ENCODE peak calls at places on chromosomes 4 and X, in nine cellular contexts. T, L, P, N, M, U, X, Q and I are unnamed samples.

GRCh38 chrX:5898463-5898862 is 330.2 kb downstream of the NLGN4X start:
- DNase-seq in T (no peak), L (no peak), P (no peak), N (no peak), M (no peak), U (no peak), X (no peak), Q (no peak), I (no peak)

GRCh38 chrX:117851025-117851424 is 265.6 kb downstream of the KLHL13 start:
- DNase-seq in T (no peak), L (no peak), P (no peak), N (no peak), M (no peak), U (no peak), X (no peak), Q (no peak), I (no peak)

GRCh38 chr4:123786955-123787354 is 390.4 kb downstream of the SPRY1 start:
- DNase-seq in T (no peak), L (no peak), P (no peak), N (no peak), M (peak), U (no peak), X (no peak), Q (no peak), I (no peak)

GRCh38 chr4:3759236-3759635 is 6.9 kb upstream of the ADRA2C start:
- DNase-seq in T (no peak), L (no peak), P (no peak), N (no peak), M (no peak), U (no peak), X (no peak), Q (no peak), I (no peak)

GRCh38 chr4:113566015-113566795 is 195.3 kb downstream of the CAMK2D start:
- DNase-seq in T (no peak), L (no peak), P (no peak), N (no peak), M (no peak), U (no peak), X (no peak), Q (no peak), I (no peak)

GRCh38 chr4:55509272-55509671 is 37.4 kb downstream of the CLOCK start:
- DNase-seq in T (no peak), L (no peak), P (no peak), N (no peak), M (no peak), U (no peak), X (no peak), Q (no peak), I (no peak)

GRCh38 chr4:48360285-48360965 is 19.1 kb downstream of the SLAIN2 start:
- DNase-seq in T (no peak), L (no peak), P (no peak), N (peak), M (peak), U (no peak), X (no peak), Q (no peak), I (no peak)

GRCh38 chr4:18882468-18882867 is 860.9 kb upstream of the LCORL start:
- DNase-seq in T (no peak), L (no peak), P (no peak), N (peak), M (peak), U (no peak), X (no peak), Q (no peak), I (no peak)

GRCh38 chrX:116009871-116010710 is 160.5 kb upstream of the AGTR2 start:
- DNase-seq in T (no peak), L (peak), P (no peak), N (no peak), M (no peak), U (no peak), X (peak), Q (no peak), I (no peak)

GRCh38 chr4:158835456-158836369 is 66.9 kb downstream of the FNIP2 start:
- DNase-seq in T (no peak), L (no peak), P (peak), N (no peak), M (no peak), U (no peak), X (no peak), Q (no peak), I (no peak)

GRCh38 chrX:136850441-136851175 is 29.9 kb downstream of the RBMX start:
- DNase-seq in T (no peak), L (no peak), P (peak), N (no peak), M (peak), U (no peak), X (no peak), Q (no peak), I (no peak)

DNA sequence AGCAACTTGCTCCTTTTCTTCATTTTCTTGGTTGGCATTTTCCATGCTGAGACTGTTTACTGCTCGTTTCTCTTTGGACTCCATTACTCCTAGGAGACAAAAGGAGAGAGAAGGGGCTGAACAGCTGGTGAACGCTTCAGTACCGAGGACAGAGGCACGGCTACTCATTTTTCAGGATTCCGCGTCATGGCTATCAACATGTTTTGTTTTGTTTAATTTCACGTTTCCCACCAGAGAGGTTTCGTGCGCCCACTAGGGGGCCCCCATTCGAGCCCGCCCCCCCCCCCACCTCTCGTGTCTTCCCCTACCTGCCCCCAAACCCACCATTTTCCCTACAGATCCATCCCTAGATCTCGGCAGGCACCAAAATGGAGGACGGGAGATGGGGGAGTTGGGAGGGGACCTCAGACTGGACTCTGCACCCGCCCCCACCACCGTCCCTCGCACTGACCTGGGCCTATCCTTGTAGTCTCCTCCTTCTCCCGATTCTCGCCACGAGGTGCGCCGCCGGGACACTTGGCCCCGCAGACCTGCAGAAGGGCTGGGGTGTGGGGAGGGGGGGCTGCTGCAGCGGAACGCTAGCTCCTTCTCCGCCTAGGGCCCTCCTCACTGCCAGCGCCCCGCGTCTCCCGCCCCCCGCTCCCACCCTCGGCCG is 653 bp downstream of the BEX1 start:
- DNase-seq in T (peak), L (peak), P (no peak), N (peak), M (peak), U (peak), X (no peak), Q (no peak), I (no peak)
- TF ChIP-seq CTCF in T (no peak), L (peak), P (no peak), N (no peak), M (no peak), U (no peak), X (no peak), Q (no peak), I (no peak)

DNA sequence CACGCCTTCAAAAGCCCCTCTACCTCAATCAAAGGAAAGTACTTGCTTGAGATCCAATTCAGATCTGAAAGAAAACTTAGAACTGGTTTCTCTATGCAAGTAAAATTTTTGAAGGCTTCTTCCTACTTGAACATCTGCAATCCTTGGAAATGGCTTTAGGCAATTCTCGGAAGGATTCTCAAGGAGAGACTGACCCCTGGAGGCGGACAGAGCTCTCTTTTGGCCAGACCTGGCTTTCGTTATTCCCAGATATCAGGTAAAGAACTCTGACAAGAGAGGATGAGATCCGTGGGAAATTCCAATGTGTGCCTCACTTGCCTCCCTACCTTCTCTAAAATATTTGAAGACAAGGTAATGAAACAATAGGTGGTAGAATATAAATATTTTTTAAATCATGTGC is 670.3 kb upstream of the FAM241A start:
- DNase-seq in T (no peak), L (peak), P (no peak), N (no peak), M (peak), U (peak), X (no peak), Q (no peak), I (no peak)
- TF ChIP-seq CTCF in T (no peak), L (peak), P (no peak), N (no peak), M (peak), U (peak), X (peak), Q (peak), I (no peak)

GRCh38 chrX:131762802-131763234 is 218.9 kb downstream of the OR13H1 start:
- DNase-seq in T (no peak), L (no peak), P (no peak), N (no peak), M (no peak), U (peak), X (no peak), Q (no peak), I (no peak)
- TF ChIP-seq CTCF in T (no peak), L (peak), P (peak), N (no peak), M (no peak), U (peak), X (no peak), Q (peak), I (no peak)

GRCh38 chr4:8727546-8728510 is 135.3 kb downstream of the CPZ start:
- DNase-seq in T (no peak), L (peak), P (peak), N (no peak), M (no peak), U (no peak), X (no peak), Q (peak), I (peak)
- TF ChIP-seq CTCF in T (no peak), L (no peak), P (no peak), N (no peak), M (no peak), U (no peak), X (no peak), Q (no peak), I (no peak)

DNA sequence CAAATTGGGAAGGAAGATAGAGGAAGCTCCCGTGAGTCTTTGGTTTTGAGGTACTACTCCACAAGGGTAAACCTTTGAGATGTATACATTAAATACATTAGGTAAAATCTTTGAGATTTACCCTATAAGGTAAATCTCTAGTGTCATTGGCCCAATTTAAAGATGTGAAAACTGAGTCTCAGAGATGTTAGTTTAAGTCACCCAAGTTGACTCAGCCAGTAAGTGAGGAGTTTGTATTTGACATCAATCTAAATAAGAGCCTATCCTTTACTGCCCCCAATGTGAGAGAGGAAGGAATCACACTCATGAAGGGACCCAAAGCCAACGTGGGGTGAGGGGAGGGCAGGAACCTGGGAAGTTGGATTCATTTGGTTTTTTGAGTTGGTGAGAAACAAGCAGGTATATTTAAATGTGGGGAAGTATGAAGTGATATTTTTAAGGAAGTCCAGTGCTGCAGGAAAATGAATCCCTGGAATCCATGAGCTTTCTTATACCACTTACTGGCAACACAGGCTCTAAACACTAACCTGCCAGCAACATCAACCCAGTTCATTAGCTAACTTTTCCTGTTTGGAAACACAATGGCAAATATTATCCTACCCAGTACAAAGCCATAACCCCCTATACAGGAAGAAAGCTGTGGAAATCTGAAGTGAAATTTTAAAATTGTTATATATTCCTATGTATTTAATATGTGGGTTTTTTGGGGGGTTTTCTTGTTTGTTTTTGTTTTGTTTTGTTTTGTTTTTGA is 55.3 kb downstream of the PALLD start:
- DNase-seq in T (no peak), L (no peak), P (no peak), N (no peak), M (no peak), U (no peak), X (no peak), Q (no peak), I (no peak)
- TF ChIP-seq CTCF in T (no peak), L (peak), P (no peak), N (no peak), M (no peak), U (peak), X (no peak), Q (peak), I (no peak)